ENCODE peak calls at places on chromosome 14, in six cellular contexts. G, L, P, H, Y and X are unnamed samples.

GRCh38 chr14:103517172-103517566 is 5.5 kb downstream of the CKB start:
- DNase-seq in G (no peak), L (no peak), P (no peak), H (peak), Y (no peak), X (no peak)

GRCh38 chr14:88017503-88017902 is 12.6 kb downstream of the GPR65 start:
- DNase-seq in G (no peak), L (no peak), P (no peak), H (no peak), Y (no peak), X (no peak)

GRCh38 chr14:88834883-88835431 is 10.5 kb downstream of the TTC8 start:
- DNase-seq in G (no peak), L (no peak), P (no peak), H (no peak), Y (no peak), X (no peak)

GRCh38 chr14:75222208-75222701 is 45.8 kb upstream of the TMED10 start:
- DNase-seq in G (no peak), L (no peak), P (no peak), H (peak), Y (no peak), X (no peak)

GRCh38 chr14:34322940-34323418 is 139.1 kb downstream of the SPTSSA start:
- DNase-seq in G (peak), L (peak), P (peak), H (peak), Y (peak), X (peak)

GRCh38 chr14:88212691-88213090 is 110.4 kb downstream of the KCNK10 start:
- DNase-seq in G (no peak), L (no peak), P (no peak), H (no peak), Y (no peak), X (no peak)

GRCh38 chr14:63632932-63633514 is 8.6 kb downstream of the WDR89 start:
- DNase-seq in G (no peak), L (no peak), P (no peak), H (no peak), Y (no peak), X (no peak)

GRCh38 chr14:100586520-100587247 is 533 bp downstream of the BEGAIN start:
- DNase-seq in G (peak), L (peak), P (no peak), H (peak), Y (peak), X (peak)